ENCODE peak calls at places on chromosomes 1 and 21, in four cellular contexts. A is K562, U is GM12878, D is HepG2. C is an unnamed sample.

GRCh38 chr1:203534526-203534925 is 40.6 kb downstream of the OPTC start:
- DNase-seq in U (no peak), A (no peak), D (no peak), C (no peak)

GRCh38 chr1:24438423-24438901 is 22.9 kb downstream of the NIPAL3 start:
- DNase-seq in U (no peak), A (peak), D (no peak), C (no peak)

GRCh38 chr1:205700865-205701401 is 20.6 kb upstream of the SLC45A3 start:
- DNase-seq in D (no peak), A (peak), U (no peak), C (peak)

GRCh38 chr1:167427843-167428242 is 90.5 kb downstream of the CD247 start:
- DNase-seq in A (no peak), D (no peak), U (no peak), C (no peak)

GRCh38 chr1:222923506-222923905 is 108.7 kb downstream of the DISP1 start:
- DNase-seq in D (no peak), U (no peak), A (no peak), C (no peak)

GRCh38 chr1:116485071-116485735 is 85.6 kb downstream of the CD58 start:
- DNase-seq in A (peak), D (peak), U (no peak), C (peak)

GRCh38 chr1:178538192-178538916 is 25.4 kb downstream of the TEX35 start:
- DNase-seq in D (no peak), U (no peak), A (no peak), C (no peak)

GRCh38 chr1:15803380-15803779 is 4.1 kb downstream of the UQCRHL start:
- DNase-seq in U (no peak), D (peak), A (peak), C (peak)

GRCh38 chr21:28521932-28522826 is 470.5 kb downstream of the LTN1 start:
- DNase-seq in A (no peak), D (no peak), U (no peak), C (no peak)

GRCh38 chr1:33819290-33819912 is 44.5 kb upstream of the HMGB4 start:
- DNase-seq in D (no peak), U (no peak), A (no peak), C (no peak)

GRCh38 chr1:19033926-19034680 is 77.6 kb upstream of the IFFO2 start:
- DNase-seq in A (no peak), U (no peak), D (no peak), C (peak)

GRCh38 chr1:171790318-171790717 is 8.9 kb downstream of the METTL13 start:
- DNase-seq in A (no peak), U (no peak), D (no peak), C (no peak)

GRCh38 chr1:171786534-171786933 is 5.1 kb downstream of the METTL13 start:
- DNase-seq in U (no peak), D (no peak), A (no peak), C (no peak)

GRCh38 chr1:171785766-171786165 is 4.3 kb downstream of the METTL13 start:
- DNase-seq in U (no peak), A (no peak), D (no peak), C (no peak)

GRCh38 chr1:171787686-171788480 is 6.4 kb downstream of the METTL13 start:
- DNase-seq in D (no peak), A (no peak), U (no peak), C (no peak)

GRCh38 chr1:171788696-171789095 is 7.2 kb downstream of the METTL13 start:
- DNase-seq in D (no peak), A (no peak), U (no peak), C (no peak)
- TF ChIP-seq CREM in D (no peak), A (no peak), U (no peak), C (no peak)

DNA sequence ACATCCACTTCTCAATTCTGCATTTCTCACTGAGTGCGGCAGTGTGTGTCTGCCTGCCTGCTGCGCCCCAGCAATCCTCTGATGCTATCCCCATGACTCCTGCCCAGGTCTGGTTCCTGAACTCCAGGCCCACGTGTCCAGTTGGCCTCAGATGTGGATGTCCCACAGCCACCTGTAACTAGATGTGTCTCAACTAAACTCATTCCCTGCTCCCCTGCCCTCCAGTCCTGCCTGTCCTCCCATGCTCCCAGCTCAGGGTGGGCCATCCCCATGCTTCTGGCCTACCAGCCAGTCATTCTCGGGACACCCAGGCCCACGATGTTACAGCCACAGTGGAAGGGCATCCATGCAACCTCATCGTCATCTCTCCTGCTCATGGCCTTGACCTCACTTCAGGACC is 76.8 kb downstream of the STUM start:
- DNase-seq in D (no peak), A (no peak), U (no peak), C (no peak)
- TF ChIP-seq CREM in D (no peak), A (no peak), U (no peak), C (no peak)

DNA sequence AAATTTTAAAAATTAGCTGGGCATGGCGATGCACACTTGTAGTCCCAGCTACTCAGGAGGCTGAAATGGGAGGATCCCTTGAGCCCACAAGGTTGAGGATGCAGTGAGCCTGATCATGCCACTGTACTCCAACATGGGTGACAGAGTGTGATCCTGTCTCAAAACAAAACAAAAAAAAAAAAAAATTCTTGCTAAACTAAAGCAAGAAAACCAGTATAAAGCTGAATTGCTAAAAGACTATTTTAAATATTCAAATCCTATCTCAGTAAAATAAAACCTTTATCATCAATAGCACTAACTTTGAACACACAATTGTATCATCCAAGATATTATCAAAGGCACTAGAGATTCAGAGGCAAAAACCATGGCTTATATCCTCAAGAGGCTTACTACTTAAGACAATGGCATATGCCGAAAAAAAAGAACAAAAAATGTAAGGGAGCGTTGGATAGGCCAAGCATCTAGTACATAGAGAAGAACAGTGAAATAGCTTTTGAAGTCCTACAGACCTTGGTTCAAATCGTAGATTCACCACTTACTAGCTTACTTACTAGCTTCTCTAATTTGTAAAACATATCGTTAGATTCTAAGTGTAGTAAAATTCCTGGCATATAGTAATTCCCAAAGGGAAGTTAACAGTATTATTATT is 3.6 kb downstream of the EPS15 start:
- DNase-seq in U (no peak), A (peak), D (no peak), C (no peak)
- TF ChIP-seq CREM in U (no peak), A (no peak), D (no peak), C (no peak)

GRCh38 chr21:42534361-42534900 is 20.8 kb downstream of the SLC37A1 start:
- DNase-seq in A (no peak), U (no peak), D (no peak), C (no peak)
- TF ChIP-seq CREM in A (no peak), U (no peak), D (no peak), C (no peak)

GRCh38 chr1:170917373-170917772 is 18.0 kb upstream of the MROH9 start:
- DNase-seq in A (no peak), U (no peak), D (no peak), C (no peak)
- TF ChIP-seq CREM in A (no peak), U (no peak), D (no peak), C (no peak)

GRCh38 chr1:224641030-224641429 is 24.9 kb downstream of the CNIH3 start:
- DNase-seq in A (peak), D (peak), U (no peak), C (peak)
- TF ChIP-seq CREM in A (no peak), D (no peak), U (no peak), C (no peak)

GRCh38 chr1:43427524-43427923 is 26.2 kb downstream of the HYI start:
- DNase-seq in D (no peak), A (no peak), U (no peak), C (no peak)
- TF ChIP-seq CREM in D (no peak), A (no peak), U (no peak), C (no peak)

DNA sequence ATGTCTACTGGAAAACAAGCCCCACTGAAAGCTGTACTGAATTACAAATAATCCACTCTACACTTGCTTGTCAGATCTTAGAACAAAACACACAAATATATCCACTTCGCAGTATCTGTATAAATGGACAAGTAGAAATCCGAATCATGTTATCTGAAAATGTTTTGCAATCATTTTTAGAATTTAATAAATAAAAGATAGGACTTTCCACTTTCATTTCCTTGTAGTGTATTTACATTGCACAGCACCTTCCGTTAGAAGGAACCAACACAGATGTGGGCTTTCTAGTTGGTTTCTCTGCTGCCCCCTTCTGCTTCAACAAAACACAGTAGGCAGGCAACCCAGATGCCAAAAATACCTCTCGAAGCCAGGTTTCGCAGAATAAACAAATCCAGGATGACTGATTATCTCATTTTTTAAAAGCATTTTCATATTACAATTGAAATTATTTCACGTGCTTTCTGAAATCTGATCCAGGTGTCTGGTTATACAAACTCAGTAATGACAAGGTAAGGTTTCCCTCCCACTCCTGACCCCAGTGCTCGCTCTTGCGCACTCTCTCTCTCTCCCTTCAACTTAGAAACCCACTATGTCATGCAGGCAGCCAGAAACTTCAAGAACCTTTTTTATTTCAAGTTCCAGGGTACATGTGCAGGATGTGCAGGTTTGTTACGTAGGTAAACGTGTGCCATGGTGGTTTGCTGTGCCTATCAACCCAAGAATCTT is 389.9 kb downstream of the SMYD3 start:
- DNase-seq in D (peak), A (peak), U (peak), C (peak)
- TF ChIP-seq CREM in D (no peak), A (no peak), U (peak), C (no peak)

DNA sequence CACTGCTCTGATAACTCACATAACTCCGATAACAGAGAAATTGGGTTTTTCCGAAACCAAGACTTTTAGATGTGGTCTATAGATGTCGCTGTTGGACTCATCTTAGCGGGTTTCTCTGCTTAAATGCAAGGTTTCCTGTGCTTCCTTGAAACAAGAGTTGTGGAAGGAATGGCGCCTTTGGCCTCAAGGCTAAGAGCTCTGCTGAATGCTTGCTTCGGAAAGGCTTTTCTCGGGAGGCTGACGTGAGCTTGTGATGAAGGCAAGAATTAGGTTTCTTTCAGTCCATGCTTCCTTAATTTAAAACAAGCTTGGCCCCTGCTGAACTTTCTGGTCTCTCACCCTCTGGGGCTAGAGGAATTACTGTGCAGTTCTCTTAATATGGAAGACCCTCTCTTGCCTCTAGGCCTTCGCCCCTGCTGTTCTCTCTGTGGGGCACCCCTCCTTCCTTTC is 113.5 kb downstream of the MAP3K21 start:
- DNase-seq in U (peak), D (peak), A (peak), C (peak)
- TF ChIP-seq CREM in U (no peak), D (no peak), A (no peak), C (no peak)

GRCh38 chr1:215606564-215607168 is 39.6 kb downstream of the KCTD3 start:
- DNase-seq in U (no peak), A (no peak), D (no peak), C (no peak)
- TF ChIP-seq CREM in U (no peak), A (no peak), D (no peak), C (no peak)

C was measured in WTC11.